ENCODE peak calls at places on chromosomes 3 and 15, in nine cellular contexts. F is psoas muscle, V is AG10803, Z is astrocyte of the spinal cord, J is Panc1, E is lower lobe of right lung, T is right lobe of liver, S is fibroblast of villous mesenchyme, O is epithelial cell of esophagus. K is an unnamed sample.

GRCh38 chr15:66494262-66494661 is 3.3 kb downstream of the SNAPC5 start:
- DNase-seq in S (no peak), J (no peak), T (no peak), V (no peak), Z (no peak), E (no peak), F (no peak), O (no peak), K (no peak)

GRCh38 chr3:172156309-172156998 is 117.1 kb downstream of the FNDC3B start:
- DNase-seq in J (no peak), S (no peak), F (peak), T (peak), O (peak), E (peak), V (no peak), Z (no peak), K (no peak)

GRCh38 chr3:37935290-37935668 is 55.3 kb upstream of the VILL start:
- DNase-seq in F (no peak), O (no peak), J (no peak), S (peak), Z (peak), V (peak), E (no peak), T (no peak), K (peak)

GRCh38 chr3:195102609-195103467 is 168.1 kb downstream of the XXYLT1 start:
- DNase-seq in T (no peak), Z (peak), E (no peak), V (peak), O (peak), S (peak), J (peak), F (no peak), K (peak)

GRCh38 chr3:197718904-197719303 is 17.8 kb downstream of the RUBCN start:
- DNase-seq in S (peak), F (no peak), V (peak), O (peak), J (peak), T (no peak), E (no peak), Z (peak), K (peak)

GRCh38 chr3:100992086-100993033 is 861 bp downstream of the ABI3BP start:
- DNase-seq in E (no peak), S (peak), F (no peak), O (peak), V (peak), T (no peak), Z (peak), J (no peak), K (no peak)

GRCh38 chr3:158830391-158830790 is 28.5 kb downstream of the MFSD1 start:
- DNase-seq in Z (peak), J (no peak), T (no peak), E (no peak), F (no peak), V (peak), S (no peak), O (peak), K (peak)

GRCh38 chr3:46107682-46108081 is 80.4 kb upstream of the XCR1 start:
- DNase-seq in J (no peak), E (no peak), V (no peak), F (no peak), S (no peak), O (no peak), Z (no peak), T (no peak), K (no peak)

GRCh38 chr3:145727416-145727930 is 433.5 kb downstream of the PLOD2 start:
- DNase-seq in F (no peak), J (no peak), O (no peak), V (no peak), Z (peak), S (no peak), T (no peak), E (no peak), K (no peak)

GRCh38 chr15:85062560-85062959 is 80.9 kb downstream of the PDE8A start:
- DNase-seq in Z (no peak), E (no peak), V (no peak), T (no peak), F (no peak), O (no peak), S (no peak), J (no peak), K (no peak)

GRCh38 chr3:12557472-12558105 is 702 bp downstream of the MKRN2 start:
- DNase-seq in V (peak), F (no peak), J (no peak), S (peak), E (no peak), Z (peak), T (no peak), O (peak), K (no peak)

GRCh38 chr15:70197945-70198361 is 100.2 kb upstream of the TLE3 start:
- DNase-seq in T (peak), J (no peak), Z (no peak), E (no peak), F (no peak), S (no peak), O (no peak), V (no peak), K (no peak)

GRCh38 chr15:66170042-66170441 is 83.5 kb downstream of the MEGF11 start:
- DNase-seq in F (no peak), O (no peak), J (no peak), E (no peak), S (no peak), Z (no peak), T (no peak), V (no peak), K (no peak)

GRCh38 chr3:5192568-5193319 is 5.2 kb downstream of the EDEM1 start:
- DNase-seq in S (no peak), J (no peak), F (no peak), O (peak), V (no peak), Z (no peak), E (no peak), T (no peak), K (no peak)

GRCh38 chr3:33915796-33916589 is 117.6 kb downstream of the PDCD6IP start:
- DNase-seq in O (peak), E (no peak), J (no peak), Z (peak), V (no peak), S (no peak), F (no peak), T (no peak), K (peak)

GRCh38 chr3:94360982-94361381 is 298.1 kb downstream of the NSUN3 start:
- DNase-seq in Z (peak), S (no peak), E (no peak), V (peak), O (peak), T (no peak), F (no peak), J (no peak), K (no peak)

GRCh38 chr3:16300881-16301359 is 35.9 kb downstream of the OXNAD1 start:
- DNase-seq in O (peak), F (no peak), T (no peak), E (no peak), V (no peak), S (no peak), J (no peak), Z (no peak), K (no peak)

GRCh38 chr15:77596821-77597803 is 35.6 kb downstream of the LINGO1 start:
- DNase-seq in Z (no peak), E (no peak), F (no peak), S (no peak), T (no peak), V (no peak), J (no peak), O (no peak), K (no peak)

GRCh38 chr15:60583194-60583593 is 104.3 kb upstream of the ICE2 start:
- DNase-seq in V (no peak), S (no peak), O (no peak), E (no peak), J (no peak), T (no peak), Z (no peak), F (no peak), K (no peak)

GRCh38 chr3:131900891-131901290 is 133.9 kb downstream of the CPNE4 start:
- DNase-seq in S (no peak), J (no peak), E (no peak), O (no peak), Z (no peak), F (no peak), V (no peak), T (no peak), K (no peak)

GRCh38 chr15:99970891-99971330 is 237.7 kb upstream of the LYSMD4 start:
- DNase-seq in S (no peak), Z (no peak), O (no peak), J (no peak), E (no peak), T (peak), F (no peak), V (no peak), K (no peak)

GRCh38 chr15:48089664-48090063 is 31.1 kb upstream of the SLC24A5 start:
- DNase-seq in J (no peak), O (no peak), T (no peak), E (no peak), S (no peak), F (no peak), V (no peak), Z (no peak), K (no peak)

GRCh38 chr3:39707314-39707909 is 102.0 kb upstream of the MYRIP start:
- DNase-seq in Z (peak), E (no peak), F (no peak), S (peak), J (no peak), O (peak), V (peak), T (no peak), K (peak)

GRCh38 chr15:48385431-48385830 is 54.2 kb downstream of the DUT start:
- DNase-seq in F (no peak), V (peak), E (no peak), S (peak), O (peak), J (no peak), Z (peak), T (no peak), K (peak)

GRCh38 chr3:114213669-114214541 is 23.5 kb downstream of the ZNF80 start:
- DNase-seq in F (peak), J (no peak), S (peak), Z (peak), O (peak), E (peak), T (no peak), V (peak), K (peak)

DNA sequence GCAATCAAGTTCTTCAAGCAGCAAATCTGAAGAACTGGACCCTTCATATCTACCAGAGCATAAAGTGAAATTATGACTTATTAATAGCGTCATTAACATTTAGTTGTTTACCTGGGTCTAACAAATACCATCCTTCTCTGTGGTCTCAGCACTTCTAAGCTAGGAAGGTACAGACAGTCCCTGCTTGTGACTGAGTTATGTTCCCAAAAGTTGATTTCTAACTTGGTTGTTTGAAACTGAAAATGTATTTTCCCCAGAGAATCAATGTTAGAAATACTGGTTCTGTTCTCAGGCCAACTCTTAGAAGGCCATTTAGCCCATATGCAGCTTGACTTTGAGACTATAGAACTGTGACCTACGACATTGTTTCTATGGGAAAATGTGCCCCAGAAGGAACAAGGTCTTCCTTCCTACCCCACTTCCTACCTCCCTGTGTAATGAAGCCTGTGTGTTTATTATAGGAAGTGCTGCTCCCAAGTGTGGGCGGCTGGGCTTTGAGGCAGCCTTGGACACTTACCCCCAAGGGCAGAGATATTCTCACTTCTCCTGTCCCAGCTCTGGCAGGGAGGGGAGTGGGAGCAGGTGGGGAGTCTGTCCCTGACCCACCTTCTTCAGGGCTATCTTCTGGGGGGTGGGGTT is 12.2 kb upstream of the MAPK6 start:
- DNase-seq in E (peak), O (no peak), T (no peak), Z (no peak), S (no peak), F (no peak), V (no peak), J (no peak), K (no peak)
- H3K4me3 ChIP-seq in E (no peak), O (no peak), T (no peak), Z (no peak), S (no peak), F (no peak), V (no peak), J (no peak), K (no peak)

DNA sequence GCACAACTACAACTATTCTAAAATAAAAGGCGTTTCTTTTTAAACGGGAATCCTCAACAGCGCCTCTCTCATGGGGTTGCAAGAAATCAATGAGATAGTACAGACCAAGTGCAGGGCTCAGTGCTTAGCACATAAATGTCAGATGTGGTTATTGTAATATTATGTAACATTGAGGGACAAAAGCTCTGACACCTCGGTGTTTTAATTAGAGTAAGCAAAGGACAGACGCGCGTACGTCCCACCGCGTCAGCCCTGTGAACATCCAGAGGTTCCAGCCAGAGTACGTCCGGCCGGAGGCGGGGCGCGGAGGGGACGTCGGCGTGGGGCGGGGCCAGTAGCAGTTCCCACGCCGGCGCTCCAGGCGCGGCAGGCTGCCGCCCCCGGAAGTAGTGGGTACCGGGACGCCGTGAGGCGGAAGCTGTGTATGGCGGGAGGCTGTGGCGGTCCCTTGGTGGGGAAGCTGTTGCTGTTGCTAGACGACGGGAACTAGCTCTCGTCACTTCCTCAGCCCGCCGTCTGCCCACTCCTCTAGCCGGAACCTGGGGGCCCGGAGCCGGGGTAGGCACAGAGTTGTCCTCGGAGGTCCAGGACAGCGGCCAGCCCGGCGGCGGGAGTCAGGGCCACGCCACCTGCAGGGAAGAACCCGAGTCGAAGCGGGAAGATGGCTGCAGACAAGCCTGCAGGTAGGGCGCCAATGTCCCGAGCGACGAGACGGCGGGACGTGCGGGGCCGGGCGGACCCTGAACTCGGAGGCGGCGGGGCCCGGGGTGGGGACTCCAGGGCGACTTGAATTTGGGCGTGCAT is at the start of gene CNOT10:
- DNase-seq in V (peak), S (peak), F (peak), E (peak), J (peak), T (peak), O (peak), Z (peak), K (peak)
- TF ChIP-seq CTCF in V (no peak), S (peak), F (peak), E (peak), J (no peak), T (no peak), O (peak), Z (no peak), K (peak)

GRCh38 chr15:52218816-52219215 is 27.6 kb upstream of the GNB5 start:
- DNase-seq in S (no peak), Z (no peak), O (no peak), E (no peak), F (no peak), V (no peak), J (no peak), T (no peak), K (no peak)

GRCh38 chr15:52220896-52221660 is 29.9 kb upstream of the GNB5 start:
- DNase-seq in S (no peak), Z (no peak), V (no peak), T (no peak), F (no peak), J (no peak), E (no peak), O (no peak), K (no peak)

GRCh38 chr15:52220251-52220650 is 29.1 kb upstream of the GNB5 start:
- DNase-seq in E (no peak), O (no peak), J (no peak), T (no peak), V (no peak), S (no peak), Z (no peak), F (no peak), K (no peak)

GRCh38 chr15:52224211-52224610 is 33.0 kb upstream of the GNB5 start:
- DNase-seq in T (no peak), O (no peak), F (no peak), J (no peak), Z (no peak), S (no peak), V (no peak), E (no peak), K (no peak)

DNA sequence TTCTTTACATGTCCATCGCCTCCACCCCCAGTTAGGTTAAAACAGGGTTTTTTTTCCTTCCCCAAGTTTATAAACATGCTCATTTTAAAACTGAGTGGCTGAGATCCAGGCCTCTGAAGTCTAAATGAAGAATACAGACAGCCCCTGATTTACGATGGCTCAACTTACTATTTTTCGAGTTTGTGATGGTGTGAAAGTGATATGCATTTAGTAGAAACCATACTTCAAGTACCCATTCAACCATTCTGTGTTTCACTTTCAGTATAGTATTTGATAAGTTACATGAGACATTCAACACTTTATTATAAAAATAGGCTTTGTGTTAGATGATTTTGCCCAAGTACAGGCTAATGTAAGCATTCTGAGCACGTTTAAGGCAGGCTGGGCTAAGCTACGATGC is 30.5 kb upstream of the GNB5 start:
- DNase-seq in O (no peak), V (no peak), F (no peak), J (no peak), S (no peak), Z (no peak), E (no peak), T (no peak), K (no peak)
- H3K4me3 ChIP-seq in O (no peak), V (no peak), F (no peak), J (no peak), S (no peak), Z (no peak), E (no peak), T (no peak), K (no peak)

GRCh38 chr15:31365032-31365654 is 38.5 kb downstream of the KLF13 start:
- DNase-seq in S (no peak), O (no peak), J (no peak), T (no peak), V (no peak), F (peak), E (no peak), Z (no peak), K (no peak)

GRCh38 chr15:31367021-31367729 is 40.5 kb downstream of the KLF13 start:
- DNase-seq in J (no peak), F (peak), O (no peak), V (no peak), T (no peak), S (no peak), E (peak), Z (no peak), K (no peak)

GRCh38 chr15:31365655-31366127 is 39.1 kb downstream of the KLF13 start:
- DNase-seq in V (peak), Z (peak), J (no peak), T (peak), S (peak), E (peak), F (peak), O (peak), K (peak)

GRCh38 chr15:31367730-31368344 is 41.2 kb downstream of the KLF13 start:
- DNase-seq in V (no peak), S (no peak), J (no peak), O (no peak), E (peak), T (no peak), F (peak), Z (no peak), K (no peak)

DNA sequence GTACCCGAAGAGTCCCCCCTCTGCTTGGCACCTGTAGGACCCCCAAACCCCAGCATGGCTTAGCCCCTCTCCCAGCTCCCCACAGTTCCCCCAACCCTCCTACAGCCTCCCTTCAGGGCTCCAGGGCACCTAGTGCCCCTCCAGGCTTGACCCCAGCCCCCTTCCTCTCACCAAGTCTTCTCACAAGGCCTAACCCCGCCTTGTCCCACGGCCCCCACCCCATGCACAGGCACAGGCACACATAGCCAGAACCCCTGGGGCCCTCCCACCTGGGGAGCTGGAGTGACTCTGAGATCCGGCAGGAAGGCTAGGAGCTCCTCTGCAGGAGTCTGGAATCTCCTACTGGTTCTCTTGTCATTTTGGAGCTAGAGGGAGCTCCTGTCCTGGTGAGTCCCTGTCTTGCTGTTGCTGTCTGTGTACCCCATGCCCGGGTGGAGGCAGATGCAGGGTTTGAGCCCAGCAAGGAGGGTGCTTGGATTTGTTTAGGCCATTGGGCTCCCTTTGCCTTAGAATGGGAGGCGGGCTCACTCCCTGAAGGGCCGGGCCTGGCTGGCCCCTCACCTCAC is 39.6 kb downstream of the KLF13 start:
- DNase-seq in S (peak), E (peak), Z (no peak), F (peak), V (peak), T (no peak), O (no peak), J (no peak), K (peak)
- TF ChIP-seq CTCF in S (no peak), E (no peak), Z (no peak), F (peak), V (peak), T (peak), O (peak), J (no peak), K (no peak)

GRCh38 chr3:184004483-184004882 is 13.2 kb downstream of the ABCC5 start:
- DNase-seq in E (no peak), S (peak), T (no peak), V (no peak), Z (no peak), J (no peak), F (no peak), O (no peak), K (no peak)

GRCh38 chr3:184005981-184006507 is 11.6 kb downstream of the ABCC5 start:
- DNase-seq in E (peak), S (peak), F (peak), J (no peak), O (peak), V (peak), T (no peak), Z (peak), K (no peak)

GRCh38 chr3:184011937-184012889 is 5.5 kb downstream of the ABCC5 start:
- DNase-seq in J (no peak), T (no peak), O (no peak), V (no peak), Z (no peak), E (no peak), F (no peak), S (no peak), K (no peak)

GRCh38 chr3:184011230-184011876 is 6.3 kb downstream of the ABCC5 start:
- DNase-seq in S (no peak), Z (no peak), F (no peak), E (no peak), V (no peak), J (no peak), T (no peak), O (no peak), K (no peak)

DNA sequence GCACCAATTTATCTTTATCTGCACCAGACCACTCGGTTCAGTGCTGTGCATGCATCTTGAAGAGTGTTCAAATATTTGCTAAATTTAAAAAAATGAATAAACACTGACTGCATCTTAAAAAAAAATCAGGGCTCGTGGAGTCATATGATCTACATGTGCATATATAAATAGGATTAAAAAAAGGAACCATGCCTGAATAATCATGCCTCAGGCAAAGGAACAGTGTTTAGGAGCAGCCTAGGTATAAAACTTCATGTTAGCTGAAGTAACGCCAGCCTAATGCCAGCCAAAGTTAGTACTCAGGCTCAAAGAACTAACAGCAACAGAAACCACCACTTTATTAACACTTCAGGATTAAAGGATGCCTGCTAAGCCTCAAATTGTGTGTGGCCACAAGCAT is 9.5 kb downstream of the ABCC5 start:
- DNase-seq in T (no peak), O (peak), E (no peak), V (no peak), F (no peak), S (no peak), Z (no peak), J (no peak), K (no peak)
- H3K4me3 ChIP-seq in T (no peak), O (no peak), E (no peak), V (no peak), F (no peak), S (no peak), Z (no peak), J (no peak), K (no peak)

K was measured in foreskin fibroblast.